ENCODE peak calls at places on chromosome 2, in six cellular contexts. One of them, this sample, is unnamed.

GRCh38 chr2:43758738-43759137 is 15.1 kb upstream of the DYNC2LI1 start:
- DNase-seq in heart right ventricle: no peak
- DNase-seq in mesenchymal stem cell: peak; percentile 64
- DNase-seq in left lung: no peak
- DNase-seq in psoas muscle: peak; percentile 72
- DNase-seq in cardiac muscle cell: no peak
- DNase-seq in this sample: no peak

GRCh38 chr2:70304501-70304900 is 2.6 kb upstream of the FAM136A start:
- DNase-seq in psoas muscle: no peak
- DNase-seq in cardiac muscle cell: no peak
- DNase-seq in mesenchymal stem cell: peak; percentile 47
- DNase-seq in heart right ventricle: no peak
- DNase-seq in left lung: no peak
- DNase-seq in this sample: no peak

GRCh38 chr2:111173338-111173737 is 52.6 kb downstream of the BCL2L11 start:
- DNase-seq in heart right ventricle: no peak
- DNase-seq in left lung: no peak
- DNase-seq in cardiac muscle cell: no peak
- DNase-seq in mesenchymal stem cell: no peak
- DNase-seq in psoas muscle: no peak
- DNase-seq in this sample: no peak

GRCh38 chr2:191970867-191971266 is 124.0 kb upstream of the CAVIN2 start:
- DNase-seq in psoas muscle: no peak
- DNase-seq in cardiac muscle cell: no peak
- DNase-seq in heart right ventricle: no peak
- DNase-seq in mesenchymal stem cell: no peak
- DNase-seq in left lung: no peak
- DNase-seq in this sample: no peak

GRCh38 chr2:102147935-102148334 is 5.4 kb downstream of the IL1R1 start:
- DNase-seq in cardiac muscle cell: no peak
- DNase-seq in mesenchymal stem cell: peak; percentile 28
- DNase-seq in left lung: no peak
- DNase-seq in heart right ventricle: no peak
- DNase-seq in psoas muscle: no peak
- DNase-seq in this sample: no peak

GRCh38 chr2:191204443-191204842 is 40.8 kb upstream of the MYO1B start:
- DNase-seq in left lung: no peak
- DNase-seq in cardiac muscle cell: no peak
- DNase-seq in psoas muscle: no peak
- DNase-seq in heart right ventricle: no peak
- DNase-seq in mesenchymal stem cell: peak; percentile 33
- DNase-seq in this sample: no peak

GRCh38 chr2:202736826-202737225 is 102.1 kb downstream of the FAM117B start:
- DNase-seq in left lung: no peak
- DNase-seq in cardiac muscle cell: no peak
- DNase-seq in heart right ventricle: no peak
- DNase-seq in psoas muscle: no peak
- DNase-seq in mesenchymal stem cell: no peak
- DNase-seq in this sample: no peak

GRCh38 chr2:101464841-101465240 is 10.1 kb downstream of the RFX8 start:
- DNase-seq in mesenchymal stem cell: peak; percentile 74
- DNase-seq in heart right ventricle: no peak
- DNase-seq in cardiac muscle cell: no peak
- DNase-seq in psoas muscle: no peak
- DNase-seq in left lung: no peak
- DNase-seq in this sample: no peak

GRCh38 chr2:64210816-64211215 is 66.6 kb upstream of the PELI1 start:
- DNase-seq in heart right ventricle: no peak
- DNase-seq in mesenchymal stem cell: no peak
- DNase-seq in psoas muscle: no peak
- DNase-seq in cardiac muscle cell: no peak
- DNase-seq in left lung: no peak
- DNase-seq in this sample: no peak

GRCh38 chr2:64204006-64204632 is 59.9 kb upstream of the PELI1 start:
- DNase-seq in heart right ventricle: peak; percentile 40
- DNase-seq in left lung: peak; percentile 63
- DNase-seq in psoas muscle: no peak
- DNase-seq in cardiac muscle cell: no peak
- DNase-seq in mesenchymal stem cell: peak; percentile 98
- DNase-seq in this sample: peak; percentile 40

GRCh38 chr2:64205415-64205814 is 61.2 kb upstream of the PELI1 start:
- DNase-seq in mesenchymal stem cell: no peak
- DNase-seq in heart right ventricle: no peak
- DNase-seq in psoas muscle: no peak
- DNase-seq in cardiac muscle cell: no peak
- DNase-seq in left lung: no peak
- DNase-seq in this sample: no peak

GRCh38 chr2:64204716-64205115 is 60.5 kb upstream of the PELI1 start:
- DNase-seq in cardiac muscle cell: no peak
- DNase-seq in left lung: no peak
- DNase-seq in mesenchymal stem cell: peak; percentile 28
- DNase-seq in heart right ventricle: no peak
- DNase-seq in psoas muscle: no peak
- DNase-seq in this sample: no peak

DNA sequence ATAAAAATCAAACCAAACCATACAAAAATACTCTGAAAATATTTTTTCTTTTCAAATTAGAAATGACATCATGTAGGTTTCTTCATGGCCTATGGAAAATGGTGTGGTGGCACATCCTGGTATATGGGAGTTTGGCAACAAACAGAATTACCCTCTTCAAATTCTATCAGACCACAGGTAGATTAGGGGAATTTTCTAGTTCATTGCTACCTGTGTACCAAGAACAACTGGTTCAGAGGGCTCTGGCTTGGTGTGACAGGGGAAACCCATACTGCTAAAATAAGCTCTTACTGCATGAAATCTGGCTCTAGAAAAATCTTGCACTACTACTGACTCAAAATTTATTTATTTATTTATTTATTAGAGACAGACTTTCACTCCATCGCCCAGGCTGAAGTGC is 63.4 kb upstream of the PELI1 start:
- DNase-seq in cardiac muscle cell: no peak
- DNase-seq in left lung: no peak
- DNase-seq in mesenchymal stem cell: no peak
- DNase-seq in heart right ventricle: no peak
- DNase-seq in psoas muscle: no peak
- DNase-seq in this sample: no peak
- H3K4me1 ChIP-seq in cardiac muscle cell: no peaks in the 10 kb centered on the region
- H3K4me1 ChIP-seq in left lung: peaks cover 26% of the 10 kb centered on the region
- H3K4me1 ChIP-seq in mesenchymal stem cell: peaks cover 9% of the 10 kb centered on the region
- H3K4me1 ChIP-seq in heart right ventricle: peaks cover 51% of the 10 kb centered on the region
- H3K4me1 ChIP-seq in psoas muscle: peaks cover 19% of the 10 kb centered on the region
- H3K4me1 ChIP-seq in this sample: peaks cover 30% of the 10 kb centered on the region

DNA sequence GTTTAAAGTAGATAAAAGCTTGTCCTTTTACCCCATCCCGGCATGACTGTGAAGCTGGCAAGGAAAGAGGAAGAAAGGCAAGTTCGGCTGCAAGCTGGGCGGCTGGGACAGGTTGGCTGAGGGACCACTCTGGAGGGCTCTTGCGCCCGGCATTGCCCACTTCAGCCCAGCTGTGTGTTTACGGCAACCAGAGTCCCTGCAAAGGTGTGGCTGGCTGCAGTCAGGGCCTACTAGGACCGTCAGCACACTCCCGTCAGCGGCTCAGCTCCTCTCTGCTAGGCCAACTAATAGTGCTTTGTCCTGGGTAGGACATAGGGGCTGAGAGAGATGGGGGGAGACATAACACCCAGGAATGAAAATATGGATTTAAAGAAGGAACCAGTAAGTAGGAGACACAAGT is 11.7 kb upstream of the SAP130 start:
- DNase-seq in heart right ventricle: no peak
- DNase-seq in mesenchymal stem cell: no peak
- DNase-seq in cardiac muscle cell: no peak
- DNase-seq in left lung: no peak
- DNase-seq in psoas muscle: no peak
- DNase-seq in this sample: no peak
- H3K9me3 ChIP-seq in heart right ventricle: peaks cover 44% of the 10 kb centered on the region
- H3K9me3 ChIP-seq in mesenchymal stem cell: peaks cover 54% of the 10 kb centered on the region
- H3K9me3 ChIP-seq in cardiac muscle cell: peaks cover 6% of the 10 kb centered on the region
- H3K9me3 ChIP-seq in left lung: no peaks in the 10 kb centered on the region
- H3K9me3 ChIP-seq in psoas muscle: peaks cover 13% of the 10 kb centered on the region
- H3K9me3 ChIP-seq in this sample: peaks cover 29% of the 10 kb centered on the region

GRCh38 chr2:230758566-230759480 is 46.2 kb downstream of the CAB39 start:
- DNase-seq in heart right ventricle: no peak
- DNase-seq in psoas muscle: no peak
- DNase-seq in cardiac muscle cell: no peak
- DNase-seq in mesenchymal stem cell: peak; percentile 94
- DNase-seq in left lung: no peak
- DNase-seq in this sample: no peak

GRCh38 chr2:230757476-230757875 is 44.8 kb downstream of the CAB39 start:
- DNase-seq in mesenchymal stem cell: peak; percentile 94
- DNase-seq in psoas muscle: no peak
- DNase-seq in cardiac muscle cell: no peak
- DNase-seq in left lung: no peak
- DNase-seq in heart right ventricle: no peak
- DNase-seq in this sample: no peak

GRCh38 chr2:230751062-230751461 is 38.4 kb downstream of the CAB39 start:
- DNase-seq in cardiac muscle cell: no peak
- DNase-seq in left lung: no peak
- DNase-seq in psoas muscle: no peak
- DNase-seq in heart right ventricle: no peak
- DNase-seq in mesenchymal stem cell: peak; percentile 84
- DNase-seq in this sample: no peak

GRCh38 chr2:230749111-230749510 is 36.5 kb downstream of the CAB39 start:
- DNase-seq in cardiac muscle cell: no peak
- DNase-seq in psoas muscle: no peak
- DNase-seq in left lung: no peak
- DNase-seq in heart right ventricle: no peak
- DNase-seq in mesenchymal stem cell: peak; percentile 67
- DNase-seq in this sample: no peak

DNA sequence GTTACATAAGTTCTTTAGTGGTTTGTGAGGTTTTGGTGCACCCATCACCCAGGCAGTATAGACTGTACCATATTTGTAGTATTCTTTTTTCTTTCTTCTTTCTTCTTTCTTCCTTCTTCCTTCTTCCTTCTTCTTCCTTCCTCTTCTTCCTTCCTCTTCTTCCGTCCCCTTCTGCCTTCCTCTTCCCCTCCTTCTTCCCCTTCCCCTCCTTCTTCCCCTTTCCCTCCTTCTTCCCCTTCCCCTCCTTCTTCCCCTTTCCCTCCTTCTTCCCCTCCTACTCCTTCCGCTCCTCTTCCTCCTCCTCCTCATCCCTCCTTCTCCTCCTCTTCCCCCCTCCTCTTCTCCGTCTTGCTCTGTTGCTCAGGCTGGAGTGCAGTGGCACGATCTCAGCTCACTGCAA is 41.6 kb downstream of the CAB39 start:
- DNase-seq in mesenchymal stem cell: no peak
- DNase-seq in psoas muscle: no peak
- DNase-seq in left lung: no peak
- DNase-seq in heart right ventricle: no peak
- DNase-seq in cardiac muscle cell: no peak
- DNase-seq in this sample: no peak
- H3K4me1 ChIP-seq in mesenchymal stem cell: peaks cover 12% of the 10 kb centered on the region
- H3K4me1 ChIP-seq in psoas muscle: peaks cover 44% of the 10 kb centered on the region
- H3K4me1 ChIP-seq in left lung: peaks cover 14% of the 10 kb centered on the region
- H3K4me1 ChIP-seq in heart right ventricle: peaks cover 66% of the 10 kb centered on the region
- H3K4me1 ChIP-seq in cardiac muscle cell: no peaks in the 10 kb centered on the region
- H3K4me1 ChIP-seq in this sample: peaks cover 33% of the 10 kb centered on the region

GRCh38 chr2:37634914-37635358 is 36.5 kb downstream of the CDC42EP3 start:
- DNase-seq in left lung: no peak
- DNase-seq in heart right ventricle: no peak
- DNase-seq in mesenchymal stem cell: no peak
- DNase-seq in cardiac muscle cell: no peak
- DNase-seq in psoas muscle: no peak
- DNase-seq in this sample: no peak

GRCh38 chr2:37636209-37637077 is 35.0 kb downstream of the CDC42EP3 start:
- DNase-seq in cardiac muscle cell: no peak
- DNase-seq in heart right ventricle: no peak
- DNase-seq in left lung: no peak
- DNase-seq in mesenchymal stem cell: no peak
- DNase-seq in psoas muscle: no peak
- DNase-seq in this sample: no peak

GRCh38 chr2:37633838-37634237 is 37.6 kb downstream of the CDC42EP3 start:
- DNase-seq in heart right ventricle: no peak
- DNase-seq in psoas muscle: no peak
- DNase-seq in cardiac muscle cell: no peak
- DNase-seq in left lung: no peak
- DNase-seq in mesenchymal stem cell: no peak
- DNase-seq in this sample: no peak

GRCh38 chr2:37637122-37637875 is 34.1 kb downstream of the CDC42EP3 start:
- DNase-seq in mesenchymal stem cell: no peak
- DNase-seq in psoas muscle: no peak
- DNase-seq in heart right ventricle: no peak
- DNase-seq in cardiac muscle cell: no peak
- DNase-seq in left lung: no peak
- DNase-seq in this sample: no peak

DNA sequence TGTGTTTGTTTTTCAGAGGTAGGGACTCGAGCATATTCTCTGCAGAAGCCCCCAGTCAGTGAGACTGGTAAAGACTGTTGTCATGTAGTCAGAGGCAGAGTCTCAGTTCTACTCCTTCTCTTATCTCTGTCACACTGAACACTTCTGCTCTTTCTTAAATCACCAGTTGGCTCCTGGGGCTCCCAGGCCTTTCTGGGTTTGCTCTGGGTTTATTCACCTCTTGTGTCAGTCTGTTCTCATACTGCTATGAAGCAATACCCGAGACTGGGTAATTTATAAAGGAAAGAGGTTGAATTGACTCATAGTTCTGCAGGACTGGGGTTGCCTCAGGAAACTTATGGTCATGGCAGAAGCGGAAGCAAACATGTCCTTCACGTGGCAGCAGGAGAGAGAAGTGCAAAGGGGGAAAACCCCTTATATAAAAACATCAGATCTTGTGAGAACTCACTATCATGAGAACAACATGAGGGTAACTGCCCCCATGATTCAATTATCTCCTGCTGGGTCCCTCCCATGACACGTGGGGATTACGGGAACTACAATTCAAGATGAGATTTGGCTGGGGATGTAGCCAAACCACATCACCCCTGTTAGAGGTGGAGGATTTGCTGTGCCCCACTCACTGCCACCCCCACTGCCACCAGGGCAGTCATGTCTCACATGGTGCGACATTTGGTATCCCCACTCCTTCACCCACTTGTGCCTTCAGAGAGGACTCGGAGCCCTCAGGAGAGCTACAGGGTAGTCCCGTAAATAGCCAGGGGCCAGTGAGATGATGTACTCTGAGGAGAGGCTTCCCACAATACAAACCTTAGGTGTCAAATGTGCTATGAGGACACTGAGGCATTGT is 35.9 kb downstream of the CDC42EP3 start:
- DNase-seq in psoas muscle: no peak
- DNase-seq in cardiac muscle cell: no peak
- DNase-seq in left lung: peak; percentile 73
- DNase-seq in mesenchymal stem cell: peak; percentile 96
- DNase-seq in heart right ventricle: no peak
- DNase-seq in this sample: peak; percentile 70
- H3K9me3 ChIP-seq in psoas muscle: no peaks in the 10 kb centered on the region
- H3K9me3 ChIP-seq in cardiac muscle cell: no peaks in the 10 kb centered on the region
- H3K9me3 ChIP-seq in left lung: no peaks in the 10 kb centered on the region
- H3K9me3 ChIP-seq in mesenchymal stem cell: no peaks in the 10 kb centered on the region
- H3K9me3 ChIP-seq in heart right ventricle: no peaks in the 10 kb centered on the region
- H3K9me3 ChIP-seq in this sample: no peaks in the 10 kb centered on the region

GRCh38 chr2:127411609-127412370 is 6.4 kb upstream of the PROC start:
- DNase-seq in left lung: no peak
- DNase-seq in cardiac muscle cell: no peak
- DNase-seq in psoas muscle: no peak
- DNase-seq in mesenchymal stem cell: no peak
- DNase-seq in heart right ventricle: no peak
- DNase-seq in this sample: no peak
- H3K4me1 ChIP-seq in left lung: peaks cover 32% of the 10 kb centered on the region
- H3K4me1 ChIP-seq in cardiac muscle cell: peaks cover 8% of the 10 kb centered on the region
- H3K4me1 ChIP-seq in psoas muscle: peaks cover 50% of the 10 kb centered on the region
- H3K4me1 ChIP-seq in mesenchymal stem cell: peaks cover 41% of the 10 kb centered on the region
- H3K4me1 ChIP-seq in heart right ventricle: peaks cover 72% of the 10 kb centered on the region
- H3K4me1 ChIP-seq in this sample: peaks cover 22% of the 10 kb centered on the region

GRCh38 chr2:168611896-168612650 is 156.0 kb downstream of the CERS6 start:
- DNase-seq in heart right ventricle: no peak
- DNase-seq in mesenchymal stem cell: peak; percentile 57
- DNase-seq in cardiac muscle cell: no peak
- DNase-seq in psoas muscle: no peak
- DNase-seq in left lung: no peak
- DNase-seq in this sample: no peak
- H3K9me3 ChIP-seq in heart right ventricle: no peaks in the 10 kb centered on the region
- H3K9me3 ChIP-seq in mesenchymal stem cell: no peaks in the 10 kb centered on the region
- H3K9me3 ChIP-seq in cardiac muscle cell: no peaks in the 10 kb centered on the region
- H3K9me3 ChIP-seq in psoas muscle: no peaks in the 10 kb centered on the region
- H3K9me3 ChIP-seq in left lung: no peaks in the 10 kb centered on the region
- H3K9me3 ChIP-seq in this sample: no peaks in the 10 kb centered on the region